ENCODE peak calls at places on chromosomes 4 and X, in ten cellular contexts. L is GM12865; J is ecto neural progenitor cell; H is left kidney; D is fibroblast of villous mesenchyme; W is Ammon's horn; Y is endothelial cell; O is H54; S is stimulated activated naive CD4-positive, alpha-beta T cell; U is HTR-8/SVneo. P is an unnamed sample.
A peak's percentile ranks its signal among the peaks of the same experiment; 100 is the strongest.

GRCh38 chr4:45284400-45285085 is 558.2 kb upstream of the GNPDA2 start:
- DNase-seq in L (no peak), J (no peak), H (no peak), D (no peak), W (no peak), Y (no peak), O (no peak), S (no peak), U (no peak), P (no peak)

GRCh38 chrX:150696264-150696789 is 3.1 kb downstream of the MTMR1 start:
- DNase-seq in L (peak; percentile 29), J (no peak), H (no peak), D (no peak), W (no peak), Y (no peak), O (no peak), S (no peak), U (no peak), P (no peak)

GRCh38 chrX:58025979-58026378 is 115.7 kb upstream of the ZXDA start:
- DNase-seq in L (peak; percentile 29), J (no peak), H (no peak), D (peak; percentile 19), W (peak; percentile 49), Y (no peak), O (no peak), S (peak; percentile 39), U (no peak), P (peak; percentile 25)

GRCh38 chr4:5658992-5659391 is 49.4 kb downstream of the EVC2 start:
- DNase-seq in L (no peak), J (no peak), H (no peak), D (no peak), W (no peak), Y (no peak), O (no peak), S (no peak), U (no peak), P (no peak)

GRCh38 chr4:3307891-3308575 is 15.2 kb downstream of the RGS12 start:
- DNase-seq in L (no peak), J (no peak), H (no peak), D (no peak), W (no peak), Y (no peak), O (no peak), S (no peak), U (no peak), P (no peak)

GRCh38 chrX:70808942-70809940 is 99.3 kb downstream of the TEX11 start:
- DNase-seq in L (no peak), J (no peak), H (no peak), D (no peak), W (no peak), Y (no peak), O (no peak), S (no peak), U (no peak), P (no peak)

GRCh38 chrX:29042341-29042740 is 455.1 kb downstream of the IL1RAPL1 start:
- DNase-seq in L (no peak), J (no peak), H (no peak), D (no peak), W (no peak), Y (no peak), O (no peak), S (no peak), U (no peak), P (no peak)

GRCh38 chrX:55057691-55058249 is 17.1 kb upstream of the PAGE2B start:
- DNase-seq in L (peak; percentile 34), J (no peak), H (peak; percentile 38), D (peak; percentile 33), W (peak; percentile 60), Y (peak; percentile 7), O (peak; percentile 0), S (peak; percentile 38), U (peak; percentile 2), P (peak; percentile 26)

GRCh38 chr4:24805566-24805965 is 10.2 kb downstream of the SOD3 start:
- DNase-seq in L (peak; percentile 8), J (no peak), H (no peak), D (no peak), W (no peak), Y (no peak), O (no peak), S (no peak), U (no peak), P (no peak)

GRCh38 chr4:112557676-112558411 is 41.9 kb upstream of the NEUROG2 start:
- DNase-seq in L (no peak), J (no peak), H (no peak), D (no peak), W (peak; percentile 23), Y (no peak), O (no peak), S (no peak), U (no peak), P (no peak)

GRCh38 chr4:40630335-40631021 is 814 bp upstream of the RBM47 start:
- DNase-seq in L (peak; percentile 86), J (peak; percentile 68), H (peak; percentile 74), D (no peak), W (peak; percentile 41), Y (peak; percentile 52), O (no peak), S (peak; percentile 21), U (no peak), P (no peak)

GRCh38 chr4:56267558-56267957 is 119.7 kb downstream of the AASDH start:
- DNase-seq in L (no peak), J (no peak), H (no peak), D (no peak), W (no peak), Y (no peak), O (no peak), S (no peak), U (no peak), P (no peak)

GRCh38 chrX:9758239-9758638 is 7.4 kb downstream of the GPR143 start:
- DNase-seq in L (no peak), J (no peak), H (no peak), D (no peak), W (no peak), Y (no peak), O (no peak), S (no peak), U (no peak), P (no peak)

GRCh38 chr4:120839974-120840751 is 82.4 kb downstream of the PRDM5 start:
- DNase-seq in L (no peak), J (no peak), H (no peak), D (no peak), W (no peak), Y (no peak), O (no peak), S (no peak), U (no peak), P (no peak)

GRCh38 chr4:7911044-7911578 is 28.6 kb downstream of the AFAP1 start:
- DNase-seq in L (no peak), J (peak; percentile 78), H (peak; percentile 70), D (peak; percentile 93), W (no peak), Y (no peak), O (no peak), S (no peak), U (no peak), P (no peak)

GRCh38 chr4:48205092-48205491 is 64.5 kb downstream of the TEC start:
- DNase-seq in L (no peak), J (no peak), H (no peak), D (no peak), W (no peak), Y (no peak), O (no peak), S (no peak), U (no peak), P (no peak)

GRCh38 chr4:45554423-45554822 is 569.4 kb downstream of the GABRG1 start:
- DNase-seq in L (no peak), J (no peak), H (no peak), D (no peak), W (peak; percentile 9), Y (no peak), O (no peak), S (no peak), U (no peak), P (no peak)

GRCh38 chr4:82681759-82682158 is 116.8 kb downstream of the SCD5 start:
- DNase-seq in L (no peak), J (no peak), H (no peak), D (no peak), W (peak; percentile 29), Y (no peak), O (no peak), S (no peak), U (no peak), P (no peak)

GRCh38 chr4:154559931-154560801 is 2.6 kb upstream of the FGB start:
- DNase-seq in L (no peak), J (no peak), H (no peak), D (no peak), W (no peak), Y (no peak), O (no peak), S (no peak), U (no peak), P (no peak)

GRCh38 chr4:139951051-139951450 is 202.9 kb downstream of the MAML3 start:
- DNase-seq in L (peak; percentile 25), J (no peak), H (no peak), D (no peak), W (peak; percentile 28), Y (no peak), O (no peak), S (no peak), U (no peak), P (no peak)

GRCh38 chr4:43234626-43235025 is 342.1 kb downstream of the GRXCR1 start:
- DNase-seq in L (no peak), J (no peak), H (no peak), D (peak; percentile 18), W (no peak), Y (no peak), O (no peak), S (no peak), U (no peak), P (no peak)

GRCh38 chr4:58453956-58454355 is 1343.8 kb upstream of the IGFBP7 start:
- DNase-seq in L (peak; percentile 1), J (no peak), H (no peak), D (no peak), W (no peak), Y (no peak), O (no peak), S (no peak), U (no peak), P (no peak)

GRCh38 chrX:73826996-73827395 is 264.0 kb downstream of the CHIC1 start:
- DNase-seq in L (no peak), J (no peak), H (no peak), D (no peak), W (no peak), Y (no peak), O (no peak), S (no peak), U (no peak), P (no peak)

GRCh38 chrX:124343016-124343415 is 3.3 kb upstream of the SH2D1A start:
- DNase-seq in L (no peak), J (no peak), H (no peak), D (no peak), W (no peak), Y (no peak), O (no peak), S (peak; percentile 46), U (no peak), P (no peak)

P was measured in ACHN.